ENCODE peak calls at places on chromosomes 2 and 18, in seven cellular contexts. W is BE2C, M is tibial artery, H is fibroblast of pulmonary artery, R is pancreas, U is GM12878, K is cardiac fibroblast. A is an unnamed sample.

GRCh38 chr2:99793022-99793421 is 303.2 kb upstream of the REV1 start:
- DNase-seq in K (no peak), H (no peak), W (no peak), R (no peak), U (no peak), M (no peak), A (no peak)

GRCh38 chr2:8680931-8681760 is 710 bp upstream of the ID2 start:
- DNase-seq in R (peak; percentile 68), M (peak; percentile 88), U (peak; percentile 61), H (peak; percentile 92), K (peak; percentile 75), W (peak; percentile 59), A (peak; percentile 82)

GRCh38 chr2:30261695-30262211 is 30.4 kb downstream of the LBH start:
- DNase-seq in K (no peak), M (no peak), W (no peak), H (no peak), U (no peak), R (no peak), A (no peak)

GRCh38 chr2:48250943-48251342 is 279.0 kb upstream of the STON1 start:
- DNase-seq in M (no peak), R (no peak), U (no peak), W (no peak), H (peak; percentile 72), K (peak; percentile 67), A (no peak)

GRCh38 chr2:201621293-201621999 is 21.9 kb downstream of the TMEM237 start:
- DNase-seq in R (no peak), U (no peak), W (no peak), M (no peak), H (peak; percentile 27), K (peak; percentile 61), A (peak; percentile 39)

GRCh38 chr18:9647496-9648323 is 33.4 kb upstream of the PPP4R1 start:
- DNase-seq in R (no peak), K (peak; percentile 58), W (no peak), H (peak; percentile 46), U (peak; percentile 21), M (no peak), A (peak; percentile 35)

GRCh38 chr2:160156665-160157064 is 43.4 kb downstream of the ITGB6 start:
- DNase-seq in H (peak; percentile 83), U (no peak), K (peak; percentile 96), R (no peak), M (no peak), W (no peak), A (peak; percentile 61)

GRCh38 chr2:203682688-203683130 is 23.7 kb upstream of the CD28 start:
- DNase-seq in W (no peak), M (no peak), U (no peak), K (peak; percentile 96), H (peak; percentile 99), R (no peak), A (peak; percentile 65)

GRCh38 chr2:177753682-177754475 is 318.7 kb downstream of the PDE11A start:
- DNase-seq in K (peak; percentile 71), R (no peak), H (peak; percentile 82), W (peak; percentile 46), M (peak; percentile 77), U (no peak), A (peak; percentile 90)

GRCh38 chr2:88637464-88637863 is 10.2 kb upstream of the EIF2AK3 start:
- DNase-seq in M (no peak), K (no peak), R (no peak), H (no peak), U (no peak), W (no peak), A (no peak)

GRCh38 chr2:33034784-33035183 is 88.0 kb downstream of the LTBP1 start:
- DNase-seq in W (no peak), M (no peak), U (no peak), H (peak; percentile 74), K (peak; percentile 75), R (no peak), A (peak; percentile 74)

GRCh38 chr18:44098551-44099098 is 582.1 kb upstream of the SETBP1 start:
- DNase-seq in R (no peak), M (no peak), K (peak; percentile 62), W (peak; percentile 37), H (peak; percentile 56), U (no peak), A (peak; percentile 47)

GRCh38 chr2:145595296-145595695 is 1075.4 kb upstream of the ZEB2 start:
- DNase-seq in H (peak; percentile 30), R (no peak), K (peak; percentile 56), W (no peak), M (no peak), U (no peak), A (no peak)

GRCh38 chr2:73776381-73776780 is 3.5 kb downstream of the DUSP11 start:
- DNase-seq in R (no peak), H (peak; percentile 29), U (no peak), W (no peak), K (peak; percentile 40), M (no peak), A (no peak)

GRCh38 chr2:18356676-18357075 is 203.8 kb downstream of the RDH14 start:
- DNase-seq in H (peak; percentile 52), M (no peak), U (no peak), W (no peak), R (no peak), K (peak; percentile 57), A (peak; percentile 57)

GRCh38 chr2:230634146-230634545 is 78.5 kb upstream of the CAB39 start:
- DNase-seq in R (no peak), W (no peak), U (no peak), M (no peak), H (no peak), K (no peak), A (no peak)

GRCh38 chr2:23375448-23375847 is 9.5 kb upstream of the KLHL29 start:
- DNase-seq in U (no peak), R (no peak), K (peak; percentile 35), M (no peak), H (peak; percentile 38), W (peak; percentile 29), A (no peak)

GRCh38 chr2:148981350-148981749 is 57.1 kb upstream of the LYPD6B start:
- DNase-seq in W (no peak), H (peak; percentile 4), U (no peak), M (no peak), K (no peak), R (no peak), A (no peak)

GRCh38 chr2:212392048-212392447 is 146.6 kb downstream of the ERBB4 start:
- DNase-seq in R (no peak), H (no peak), U (no peak), W (no peak), K (peak; percentile 37), M (no peak), A (peak; percentile 47)

GRCh38 chr2:131419447-131419846 is 55.5 kb upstream of the RAB6D start:
- DNase-seq in H (no peak), M (no peak), K (no peak), U (no peak), R (no peak), W (no peak), A (no peak)

GRCh38 chr2:112065486-112065885 is 10.4 kb downstream of the TMEM87B start:
- DNase-seq in H (no peak), R (no peak), W (no peak), M (no peak), K (no peak), U (no peak), A (no peak)

DNA sequence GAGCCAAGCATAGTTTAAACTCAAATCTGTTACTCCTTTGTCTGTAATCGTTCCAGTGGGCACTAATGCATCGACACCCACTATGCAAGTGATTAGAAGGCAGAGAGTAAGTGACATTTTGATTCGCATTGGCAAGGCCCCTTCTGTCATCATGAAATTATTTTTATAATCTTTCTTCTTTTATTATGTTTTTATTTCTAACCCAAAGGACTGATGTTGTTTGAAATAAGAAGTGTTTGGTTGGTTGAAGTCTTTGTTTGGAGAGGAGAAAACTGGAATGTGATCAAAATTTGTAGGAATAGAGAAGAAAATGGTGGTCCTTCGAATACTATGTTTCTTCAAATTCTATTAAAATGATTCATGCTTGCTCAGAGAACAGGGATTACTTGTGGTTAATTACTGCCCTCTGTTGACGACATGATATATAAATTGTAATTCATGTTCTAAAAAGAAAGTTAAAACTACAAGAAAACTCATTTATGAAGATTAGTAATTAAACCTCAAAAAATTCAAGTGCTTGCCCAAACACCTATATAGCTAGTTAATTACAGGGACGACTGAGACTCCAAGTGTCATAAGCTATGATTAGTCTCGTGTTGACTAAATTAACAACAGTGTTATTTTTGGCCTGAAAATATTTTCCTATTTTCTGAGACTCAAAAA is 26.4 kb upstream of the TFPI start:
- DNase-seq in R (no peak), W (no peak), M (no peak), U (no peak), H (peak; percentile 90), K (peak; percentile 92), A (peak; percentile 87)
- TF ChIP-seq CTCF in R (no peak), W (peak; percentile 27), M (peak; percentile 48), U (peak; percentile 53), H (peak; percentile 33), K (peak; percentile 16), A (peak; percentile 27)

DNA sequence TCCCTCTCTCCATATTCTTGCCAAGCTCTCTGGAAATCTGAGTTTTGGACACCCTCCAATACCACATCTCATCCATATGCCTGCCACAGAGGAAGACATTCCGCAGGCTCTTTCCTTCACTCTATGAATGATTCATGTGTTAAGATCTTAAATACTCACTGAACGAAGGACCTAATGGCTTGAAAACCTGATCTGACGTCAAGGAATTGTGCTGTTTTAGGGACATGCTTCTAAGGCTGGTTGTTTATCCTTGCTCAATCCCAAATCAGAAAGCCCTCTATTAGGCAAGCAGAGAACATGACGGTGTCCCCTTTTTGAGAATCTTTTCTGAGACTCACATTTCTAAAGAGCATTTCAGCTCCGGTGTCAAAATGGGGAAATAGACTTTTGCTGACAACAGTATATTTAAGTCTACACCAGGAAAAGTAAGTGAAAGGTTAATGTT is 83.7 kb upstream of the GALNT5 start:
- DNase-seq in W (no peak), U (no peak), R (no peak), K (peak; percentile 100), H (peak; percentile 100), M (no peak), A (peak; percentile 98)
- H3K4me3 ChIP-seq in W (no peak overlapping the region), U (no peak overlapping the region), R (no peak overlapping the region), K (no peak overlapping the region), H (peak overlapping the region; percentile 26), M (no peak overlapping the region), A (no peak overlapping the region)

GRCh38 chr2:109318949-109319342 is 189.9 kb downstream of the SH3RF3 start:
- DNase-seq in K (no peak), U (no peak), H (no peak), R (no peak), W (no peak), M (no peak), A (no peak)

GRCh38 chr2:109320195-109320935 is 191.4 kb downstream of the SH3RF3 start:
- DNase-seq in R (no peak), U (no peak), H (no peak), W (no peak), M (no peak), K (no peak), A (no peak)

GRCh38 chr2:109322111-109322510 is 193.1 kb downstream of the SH3RF3 start:
- DNase-seq in K (peak; percentile 99), M (peak; percentile 99), U (no peak), H (peak; percentile 99), W (no peak), R (peak; percentile 56), A (peak; percentile 95)

GRCh38 chr2:109322646-109323045 is 193.6 kb downstream of the SH3RF3 start:
- DNase-seq in U (no peak), K (no peak), R (no peak), H (no peak), W (no peak), M (no peak), A (no peak)

GRCh38 chr2:109321570-109321969 is 192.6 kb downstream of the SH3RF3 start:
- DNase-seq in W (no peak), K (peak; percentile 64), M (no peak), R (no peak), U (no peak), H (peak; percentile 71), A (no peak)
- TF ChIP-seq CTCF in W (no peak), K (peak; percentile 23), M (no peak), R (no peak), U (no peak), H (peak; percentile 31), A (no peak)

GRCh38 chr2:158502984-158503383 is 46.2 kb downstream of the PKP4 start:
- DNase-seq in R (no peak), U (no peak), W (no peak), M (no peak), K (peak; percentile 61), H (peak; percentile 56), A (peak; percentile 47)
- H3K4me3 ChIP-seq in R (no peak overlapping the region), U (no peak overlapping the region), W (no peak overlapping the region), M (no peak overlapping the region), K (no peak overlapping the region), H (no peak overlapping the region), A (no peak overlapping the region)